ENCODE peak calls at places on chromosomes 2 and 18, in seven cellular contexts. J, L, H, T, M, O and N are unnamed samples.

GRCh38 chr2:163252199-163252598 is 413.6 kb upstream of the KCNH7 start:
- DNase-seq in J (no peak), L (no peak), H (no peak), T (no peak), M (no peak), O (no peak), N (no peak)

GRCh38 chr2:112065966-112066365 is 10.9 kb downstream of the TMEM87B start:
- DNase-seq in J (peak; percentile 76), L (no peak), H (no peak), T (no peak), M (no peak), O (no peak), N (no peak)

GRCh38 chr2:193542762-193543161 is 1348.0 kb upstream of the TMEFF2 start:
- DNase-seq in J (no peak), L (peak; percentile 38), H (no peak), T (no peak), M (no peak), O (no peak), N (peak; percentile 20)

GRCh38 chr2:99662761-99663341 is 173.0 kb upstream of the REV1 start:
- DNase-seq in J (peak; percentile 56), L (no peak), H (no peak), T (peak; percentile 33), M (no peak), O (no peak), N (peak; percentile 60)

GRCh38 chr2:127562930-127563329 is 27.4 kb downstream of the MYO7B start:
- DNase-seq in J (no peak), L (no peak), H (no peak), T (no peak), M (no peak), O (no peak), N (no peak)

GRCh38 chr18:10010611-10011015 is 96.8 kb downstream of the VAPA start:
- DNase-seq in J (peak; percentile 84), L (no peak), H (no peak), T (no peak), M (no peak), O (no peak), N (no peak)

GRCh38 chr2:30232027-30232800 is 880 bp downstream of the LBH start:
- DNase-seq in J (peak; percentile 38), L (peak; percentile 62), H (peak; percentile 83), T (peak; percentile 61), M (peak; percentile 77), O (peak; percentile 49), N (peak; percentile 36)

GRCh38 chr2:83054751-83055150 is 1404.3 kb downstream of the SUCLG1 start:
- DNase-seq in J (peak; percentile 29), L (no peak), H (no peak), T (no peak), M (no peak), O (no peak), N (no peak)

GRCh38 chr2:119478188-119479065 is 45.9 kb downstream of the SCTR start:
- DNase-seq in J (no peak), L (no peak), H (no peak), T (no peak), M (no peak), O (no peak), N (no peak)

GRCh38 chr2:95282458-95282857 is 8.2 kb downstream of the PROM2 start:
- DNase-seq in J (no peak), L (no peak), H (no peak), T (no peak), M (no peak), O (no peak), N (no peak)

GRCh38 chr2:172179045-172179742 is 76.5 kb upstream of the DLX2 start:
- DNase-seq in J (no peak), L (no peak), H (no peak), T (no peak), M (no peak), O (no peak), N (no peak)